ENCODE peak calls at places on chromosome X, in four cellular contexts. O, N, T and A are unnamed samples.

GRCh38 chrX:103404225-103405008 is 28.1 kb downstream of the BEX3 start:
- DNase-seq in O (peak), N (peak), T (peak), A (peak)

GRCh38 chrX:3403748-3404147 is 57.3 kb upstream of the MXRA5 start:
- DNase-seq in O (no peak), N (no peak), T (no peak), A (no peak)

GRCh38 chrX:103151799-103152198 is 58.9 kb upstream of the NXF3 start:
- DNase-seq in O (no peak), N (no peak), T (no peak), A (no peak)

GRCh38 chrX:135009057-135009605 is 13.2 kb downstream of the RTL8B start:
- DNase-seq in O (no peak), N (peak), T (no peak), A (no peak)

GRCh38 chrX:6226053-6226645 is 2.5 kb downstream of the NLGN4X start:
- DNase-seq in O (peak), N (no peak), T (no peak), A (no peak)

GRCh38 chrX:119981286-119982070 is 37.9 kb upstream of the NKAP start:
- DNase-seq in O (no peak), N (no peak), T (no peak), A (no peak)

GRCh38 chrX:51336584-51336983 is 4.0 kb downstream of the NUDT10 start:
- DNase-seq in O (no peak), N (peak), T (peak), A (no peak)

GRCh38 chrX:40166582-40166981 is 68.8 kb upstream of the BCOR start:
- DNase-seq in O (no peak), N (no peak), T (no peak), A (no peak)

GRCh38 chrX:55006827-55007621 is 6.9 kb downstream of the APEX2 start:
- DNase-seq in O (peak), N (no peak), T (no peak), A (no peak)

GRCh38 chrX:131288738-131289511 is at the start of gene IGSF1:
- DNase-seq in O (peak), N (peak), T (no peak), A (no peak)

GRCh38 chrX:40112996-40113395 is 15.2 kb upstream of the BCOR start:
- DNase-seq in O (no peak), N (no peak), T (no peak), A (no peak)

GRCh38 chrX:105323951-105324350 is 103.5 kb upstream of the TEX13A start:
- DNase-seq in O (no peak), N (no peak), T (no peak), A (no peak)

GRCh38 chrX:77564824-77565223 is 117.6 kb downstream of the FGF16 start:
- DNase-seq in O (no peak), N (no peak), T (no peak), A (no peak)

GRCh38 chrX:37350034-37350365 is 836 bp downstream of the PRRG1 start:
- DNase-seq in O (no peak), N (no peak), T (peak), A (no peak)

GRCh38 chrX:153457136-153457825 is 11.4 kb upstream of the TREX2 start:
- DNase-seq in O (no peak), N (no peak), T (no peak), A (no peak)

GRCh38 chrX:39653656-39654055 is 444.1 kb downstream of the BCOR start:
- DNase-seq in O (no peak), N (no peak), T (no peak), A (no peak)

GRCh38 chrX:11351375-11352295 is 58.4 kb downstream of the AMELX start:
- DNase-seq in O (peak), N (peak), T (no peak), A (peak)

GRCh38 chrX:125757794-125758564 is 408.1 kb downstream of the DCAF12L2 start:
- DNase-seq in O (no peak), N (no peak), T (no peak), A (no peak)

GRCh38 chrX:11532291-11533075 is 133.2 kb downstream of the ARHGAP6 start:
- DNase-seq in O (no peak), N (no peak), T (no peak), A (no peak)

GRCh38 chrX:3244955-3245354 is 101.5 kb downstream of the MXRA5 start:
- DNase-seq in O (no peak), N (no peak), T (no peak), A (no peak)

GRCh38 chrX:68292471-68292870 is 140.8 kb downstream of the OPHN1 start:
- DNase-seq in O (no peak), N (no peak), T (no peak), A (no peak)

GRCh38 chrX:130772313-130773140 is 130.5 kb downstream of the ENOX2 start:
- DNase-seq in O (no peak), N (no peak), T (no peak), A (no peak)

GRCh38 chrX:49242545-49243066 is 7.3 kb downstream of the CCDC22 start:
- DNase-seq in O (no peak), N (no peak), T (no peak), A (no peak)

GRCh38 chrX:100682939-100683338 is 38.9 kb downstream of the SRPX2 start:
- DNase-seq in O (no peak), N (no peak), T (no peak), A (no peak)

GRCh38 chrX:70452143-70452733 is 7.6 kb downstream of the DLG3 start:
- DNase-seq in O (peak), N (peak), T (peak), A (peak)

GRCh38 chrX:12610079-12610478 is 181.1 kb upstream of the PRPS2 start:
- DNase-seq in O (no peak), N (no peak), T (no peak), A (no peak)

GRCh38 chrX:129590596-129590995 is 50.5 kb downstream of the OCRL start:
- DNase-seq in O (no peak), N (no peak), T (no peak), A (no peak)

GRCh38 chrX:21225643-21226042 is 148.6 kb upstream of the CNKSR2 start:
- DNase-seq in O (no peak), N (no peak), T (no peak), A (no peak)

GRCh38 chrX:21131786-21132185 is 242.4 kb upstream of the CNKSR2 start:
- DNase-seq in O (no peak), N (no peak), T (no peak), A (no peak)

GRCh38 chrX:45801554-45801953 is 600.9 kb upstream of the DIPK2B start:
- DNase-seq in O (no peak), N (no peak), T (no peak), A (no peak)

GRCh38 chrX:124239324-124239723 is 93.1 kb upstream of the TEX13D start:
- DNase-seq in O (no peak), N (no peak), T (no peak), A (no peak)

GRCh38 chrX:69748055-69748454 is 132.1 kb downstream of the EDA start:
- DNase-seq in O (no peak), N (no peak), T (no peak), A (no peak)

GRCh38 chrX:56232221-56233082 is at the start of gene KLF8:
- DNase-seq in O (peak), N (peak), T (no peak), A (peak)

GRCh38 chrX:147550217-147550616 is 361.5 kb upstream of the FMR1 start:
- DNase-seq in O (peak), N (peak), T (no peak), A (no peak)

GRCh38 chrX:122245175-122245574 is 938.9 kb upstream of the GRIA3 start:
- DNase-seq in O (no peak), N (no peak), T (no peak), A (no peak)

GRCh38 chrX:12657881-12658280 is 133.3 kb upstream of the PRPS2 start:
- DNase-seq in O (no peak), N (no peak), T (no peak), A (no peak)

GRCh38 chrX:116241001-116241400 is 70.5 kb downstream of the AGTR2 start:
- DNase-seq in O (no peak), N (no peak), T (no peak), A (no peak)

GRCh38 chrX:46758163-46758955 is 559 bp downstream of the SLC9A7 start:
- DNase-seq in O (peak), N (no peak), T (no peak), A (peak)

GRCh38 chrX:74613350-74614192 is 853 bp downstream of the RLIM start:
- DNase-seq in O (no peak), N (no peak), T (peak), A (no peak)

GRCh38 chrX:106286053-106286650 is 118.0 kb downstream of the PWWP3B start:
- DNase-seq in O (no peak), N (no peak), T (no peak), A (no peak)

GRCh38 chrX:109508915-109509314 is 27.0 kb upstream of the GUCY2F start:
- DNase-seq in O (no peak), N (no peak), T (no peak), A (no peak)
- TF ChIP-seq CTCF in O (no peak), N (no peak), T (no peak), A (no peak)

GRCh38 chrX:1403228-1403627 is 11.3 kb upstream of the SLC25A6 start:
- DNase-seq in O (peak), N (peak), T (no peak), A (peak)
- TF ChIP-seq POLR2A in O (no peak), N (no peak), T (no peak), A (no peak)

DNA sequence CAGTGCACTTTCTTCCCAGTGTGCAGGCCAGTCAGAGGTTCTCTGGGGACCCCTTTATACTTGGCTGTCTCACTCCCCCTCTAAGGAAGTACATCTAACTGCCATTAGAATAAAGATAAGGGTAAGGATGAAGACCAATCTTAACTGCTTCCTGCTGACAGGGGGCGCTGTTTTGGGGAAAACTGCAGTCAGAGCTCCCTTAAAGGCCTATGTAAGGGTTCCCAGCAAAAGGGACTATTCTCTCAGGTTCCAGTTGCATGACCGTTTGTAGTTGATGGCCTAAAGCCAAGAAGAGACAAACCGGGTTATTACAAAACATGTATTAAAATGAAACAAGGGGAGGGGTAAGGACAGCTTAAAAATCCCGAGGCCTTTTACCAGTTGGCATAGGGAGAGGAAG is 115.6 kb upstream of the SPIN4 start:
- DNase-seq in O (no peak), N (no peak), T (no peak), A (no peak)
- TF ChIP-seq CTCF in O (no peak), N (no peak), T (no peak), A (no peak)

GRCh38 chrX:9464435-9465371 is at the start of gene TBL1X:
- DNase-seq in O (peak), N (peak), T (peak), A (peak)
- TF ChIP-seq POLR2A in O (no peak), N (no peak), T (no peak), A (no peak)